ENCODE peak calls at places on chromosomes 7 and 10, in nine cellular contexts. S is NCI-H69; R is uterus; Q is RPMI8226; F is EH; C is GM13976; Y is T-helper 2 cell; H is body of pancreas; D is stimulated activated CD4-positive, alpha-beta T cell treated with anti-CD3 and anti-CD28 coated beads, Interleukin-2, amount 100 ng/mL, for 24 hours. P is an unnamed sample.

GRCh38 chr10:45439873-45440272 is 65.9 kb downstream of the ALOX5 start:
- DNase-seq in R (no peak), H (no peak), Q (no peak), D (no peak), Y (no peak), S (no peak), C (no peak), F (peak), P (no peak)

GRCh38 chr7:108406474-108406873 is 49.8 kb downstream of the NRCAM start:
- DNase-seq in Y (no peak), Q (peak), C (no peak), F (no peak), S (peak), R (no peak), H (no peak), D (no peak), P (no peak)

GRCh38 chr7:97468491-97468890 is 263.4 kb upstream of the TAC1 start:
- DNase-seq in C (no peak), D (no peak), Q (no peak), R (no peak), H (no peak), S (no peak), Y (no peak), F (no peak), P (no peak)

GRCh38 chr7:17530741-17531417 is 232.4 kb downstream of the AHR start:
- DNase-seq in C (peak), Y (peak), H (no peak), F (peak), Q (no peak), S (peak), R (no peak), D (no peak), P (no peak)

GRCh38 chr7:83925860-83926259 is 268.7 kb downstream of the SEMA3A start:
- DNase-seq in H (no peak), Q (no peak), Y (no peak), R (no peak), C (no peak), D (no peak), S (no peak), F (no peak), P (no peak)

GRCh38 chr7:15084368-15084767 is 181.8 kb upstream of the DGKB start:
- DNase-seq in R (no peak), S (no peak), Y (no peak), H (no peak), Q (no peak), C (no peak), F (no peak), D (no peak), P (no peak)

GRCh38 chr7:5481241-5482019 is 57.8 kb upstream of the TNRC18 start:
- DNase-seq in F (no peak), D (no peak), C (no peak), S (no peak), Y (no peak), Q (no peak), R (no peak), H (no peak), P (no peak)

GRCh38 chr10:97708976-97709745 is 4.4 kb upstream of the MARVELD1 start:
- DNase-seq in C (no peak), S (peak), Q (peak), F (peak), H (peak), R (peak), D (peak), Y (no peak), P (peak)

GRCh38 chr7:158957921-158958471 is 101.6 kb downstream of the DYNC2I1 start:
- DNase-seq in H (peak), Y (peak), D (peak), F (no peak), C (peak), Q (peak), S (peak), R (no peak), P (no peak)

GRCh38 chr10:89426230-89426868 is 12.0 kb downstream of the IFIT5 start:
- DNase-seq in C (peak), Y (peak), R (no peak), H (peak), F (peak), S (peak), D (no peak), Q (peak), P (no peak)

GRCh38 chr10:112260831-112261230 is 22.4 kb upstream of the TECTB start:
- DNase-seq in F (no peak), C (no peak), Q (no peak), S (no peak), H (no peak), R (no peak), Y (no peak), D (no peak), P (no peak)

GRCh38 chr7:20598479-20599419 is 16.7 kb upstream of the ABCB5 start:
- DNase-seq in Y (peak), F (peak), Q (peak), D (no peak), S (peak), H (no peak), C (peak), R (no peak), P (no peak)

GRCh38 chr10:93390691-93391090 is 91.4 kb downstream of the MYOF start:
- DNase-seq in S (no peak), H (no peak), Q (no peak), F (peak), R (no peak), Y (no peak), D (no peak), C (no peak), P (no peak)

GRCh38 chr10:17216217-17216900 is 11.7 kb upstream of the VIM start:
- DNase-seq in H (no peak), Y (peak), Q (no peak), C (peak), S (no peak), R (peak), D (no peak), F (peak), P (no peak)

GRCh38 chr10:22619111-22619510 is 95.3 kb downstream of the PIP4K2A start:
- DNase-seq in R (no peak), F (peak), H (no peak), Y (no peak), C (no peak), Q (no peak), D (no peak), S (no peak), P (no peak)

GRCh38 chr7:37311282-37311868 is 137.3 kb downstream of the ELMO1 start:
- DNase-seq in F (no peak), D (peak), R (no peak), S (no peak), C (no peak), Q (no peak), Y (peak), H (no peak), P (no peak)

GRCh38 chr7:95066736-95067530 is 159.5 kb downstream of the PPP1R9A start:
- DNase-seq in H (no peak), Y (no peak), C (no peak), R (no peak), S (no peak), D (no peak), F (peak), Q (no peak), P (no peak)

GRCh38 chr7:148929176-148929575 is 45.1 kb upstream of the EZH2 start:
- DNase-seq in S (no peak), R (no peak), C (no peak), D (no peak), Q (no peak), Y (no peak), H (no peak), F (no peak), P (no peak)

GRCh38 chr7:64574481-64575159 is 11.7 kb upstream of the ZNF680 start:
- DNase-seq in F (peak), H (peak), R (no peak), C (no peak), S (no peak), Y (no peak), D (no peak), Q (peak), P (no peak)

GRCh38 chr7:57305192-57305748 is 144.7 kb upstream of the ZNF716 start:
- DNase-seq in F (no peak), C (no peak), D (no peak), Q (peak), H (no peak), Y (no peak), S (no peak), R (no peak), P (no peak)

GRCh38 chr7:13800694-13801448 is 188.6 kb downstream of the ETV1 start:
- DNase-seq in S (peak), F (peak), H (peak), R (no peak), Y (peak), D (no peak), Q (no peak), C (no peak), P (no peak)

GRCh38 chr7:116433246-116433645 is 66.3 kb upstream of the CAV2 start:
- DNase-seq in H (no peak), C (no peak), R (no peak), Y (no peak), Q (no peak), S (no peak), D (no peak), F (peak), P (no peak)

GRCh38 chr10:130756651-130757050 is 554.9 kb downstream of the TCERG1L start:
- DNase-seq in R (no peak), Q (no peak), D (no peak), H (no peak), C (no peak), S (no peak), Y (no peak), F (no peak), P (no peak)

GRCh38 chr10:80137031-80137712 is 4.6 kb downstream of the PLAC9 start:
- DNase-seq in F (peak), H (no peak), S (no peak), Q (no peak), C (no peak), R (no peak), D (no peak), Y (no peak), P (no peak)

GRCh38 chr7:48262606-48263005 is 91.3 kb downstream of the ABCA13 start:
- DNase-seq in C (no peak), Y (no peak), F (peak), S (no peak), Q (no peak), H (no peak), R (no peak), D (no peak), P (no peak)

GRCh38 chr10:72133517-72133916 is 45.2 kb upstream of the SPOCK2 start:
- DNase-seq in D (no peak), R (no peak), H (no peak), F (peak), Y (no peak), C (peak), S (no peak), Q (no peak), P (no peak)

GRCh38 chr7:110224643-110225042 is 866.3 kb upstream of the LRRN3 start:
- DNase-seq in Y (no peak), S (peak), Q (no peak), H (peak), C (no peak), R (no peak), D (no peak), F (no peak), P (no peak)

GRCh38 chr10:59708816-59709471 is 706 bp downstream of the SLC16A9 start:
- DNase-seq in D (peak), F (no peak), R (peak), S (peak), H (peak), Q (peak), C (peak), Y (peak), P (no peak)

GRCh38 chr10:51063166-51063565 is 11.1 kb upstream of the PRKG1 start:
- DNase-seq in F (no peak), S (no peak), R (no peak), D (no peak), H (no peak), C (no peak), Y (no peak), Q (no peak), P (no peak)

GRCh38 chr7:35185908-35186731 is 67.8 kb downstream of the TBX20 start:
- DNase-seq in Q (no peak), D (peak), F (peak), C (peak), Y (peak), R (no peak), S (peak), H (peak), P (no peak)

GRCh38 chr7:48035967-48036478 is 680 bp downstream of the C7orf57 start:
- DNase-seq in S (peak), R (no peak), C (no peak), Q (no peak), F (peak), Y (peak), H (peak), D (no peak), P (no peak)

GRCh38 chr10:121332829-121333765 is 265.1 kb downstream of the FGFR2 start:
- DNase-seq in C (no peak), S (no peak), R (no peak), H (no peak), Y (no peak), Q (no peak), D (no peak), F (no peak), P (peak)

GRCh38 chr7:88357295-88357694 is 50.6 kb upstream of the STEAP4 start:
- DNase-seq in Q (peak), H (peak), D (no peak), S (peak), Y (no peak), R (no peak), C (no peak), F (no peak), P (no peak)

GRCh38 chr7:73721237-73721848 is 1.9 kb upstream of the STX1A start:
- DNase-seq in D (no peak), Y (no peak), C (no peak), F (no peak), S (peak), H (peak), R (no peak), Q (no peak), P (no peak)

GRCh38 chr7:116632349-116632748 is 39.6 kb upstream of the MET start:
- DNase-seq in H (no peak), S (no peak), Y (no peak), F (peak), C (no peak), R (no peak), Q (no peak), D (no peak), P (no peak)

P was measured in ureter.